ENCODE peak calls at places on chromosomes 12 and 14, in eight cellular contexts. One of them, this sample, is unnamed.

GRCh38 chr12:75578546-75578945 is 67.1 kb upstream of the KRR1 start:
- DNase-seq in hepatocyte: no peak
- DNase-seq in upper lobe of left lung: no peak
- DNase-seq in dorsolateral prefrontal cortex: no peak
- DNase-seq in fibroblast of lung: no peak
- DNase-seq in A549: no peak
- DNase-seq in mesenchymal stem cell: no peak
- DNase-seq in uterus: no peak
- DNase-seq in this sample: no peak

GRCh38 chr14:21267431-21267845 is 1.8 kb downstream of the HNRNPC start:
- DNase-seq in hepatocyte: no peak
- DNase-seq in upper lobe of left lung: no peak
- DNase-seq in dorsolateral prefrontal cortex: no peak
- DNase-seq in fibroblast of lung: no peak
- DNase-seq in A549: no peak
- DNase-seq in mesenchymal stem cell: peak
- DNase-seq in uterus: no peak
- DNase-seq in this sample: no peak

GRCh38 chr14:78310263-78310662 is 140.1 kb downstream of the NRXN3 start:
- DNase-seq in hepatocyte: no peak
- DNase-seq in upper lobe of left lung: no peak
- DNase-seq in dorsolateral prefrontal cortex: no peak
- DNase-seq in fibroblast of lung: no peak
- DNase-seq in A549: no peak
- DNase-seq in mesenchymal stem cell: no peak
- DNase-seq in uterus: no peak
- DNase-seq in this sample: no peak

GRCh38 chr12:93790472-93791152 is 113.4 kb downstream of the CRADD start:
- DNase-seq in hepatocyte: no peak
- DNase-seq in upper lobe of left lung: no peak
- DNase-seq in dorsolateral prefrontal cortex: no peak
- DNase-seq in fibroblast of lung: peak
- DNase-seq in A549: peak
- DNase-seq in mesenchymal stem cell: peak
- DNase-seq in uterus: no peak
- DNase-seq in this sample: no peak

GRCh38 chr14:91113829-91114078 is at the start of gene DGLUCY:
- DNase-seq in hepatocyte: peak
- DNase-seq in upper lobe of left lung: peak
- DNase-seq in dorsolateral prefrontal cortex: no peak
- DNase-seq in fibroblast of lung: peak
- DNase-seq in A549: peak
- DNase-seq in mesenchymal stem cell: peak
- DNase-seq in uterus: peak
- DNase-seq in this sample: no peak

GRCh38 chr14:89855961-89856360 is 98.6 kb downstream of the EFCAB11 start:
- DNase-seq in hepatocyte: no peak
- DNase-seq in upper lobe of left lung: no peak
- DNase-seq in dorsolateral prefrontal cortex: no peak
- DNase-seq in fibroblast of lung: peak
- DNase-seq in A549: no peak
- DNase-seq in mesenchymal stem cell: peak
- DNase-seq in uterus: no peak
- DNase-seq in this sample: no peak

GRCh38 chr14:105939810-105940508 is 413.6 kb downstream of the TMEM121 start:
- DNase-seq in hepatocyte: no peak
- DNase-seq in upper lobe of left lung: no peak
- DNase-seq in dorsolateral prefrontal cortex: no peak
- DNase-seq in fibroblast of lung: no peak
- DNase-seq in A549: no peak
- DNase-seq in mesenchymal stem cell: no peak
- DNase-seq in uterus: no peak
- DNase-seq in this sample: no peak

GRCh38 chr12:53500119-53500775 is 836 bp upstream of the TARBP2 start:
- DNase-seq in hepatocyte: peak
- DNase-seq in upper lobe of left lung: peak
- DNase-seq in dorsolateral prefrontal cortex: no peak
- DNase-seq in fibroblast of lung: peak
- DNase-seq in A549: peak
- DNase-seq in mesenchymal stem cell: peak
- DNase-seq in uterus: peak
- DNase-seq in this sample: no peak

GRCh38 chr12:10829994-10830393 is 3.8 kb upstream of the TAS2R10 start:
- DNase-seq in hepatocyte: no peak
- DNase-seq in upper lobe of left lung: no peak
- DNase-seq in dorsolateral prefrontal cortex: no peak
- DNase-seq in fibroblast of lung: no peak
- DNase-seq in A549: no peak
- DNase-seq in mesenchymal stem cell: no peak
- DNase-seq in uterus: no peak
- DNase-seq in this sample: no peak

GRCh38 chr14:92408186-92408585 is 85.2 kb downstream of the SLC24A4 start:
- DNase-seq in hepatocyte: peak
- DNase-seq in upper lobe of left lung: no peak
- DNase-seq in dorsolateral prefrontal cortex: no peak
- DNase-seq in fibroblast of lung: peak
- DNase-seq in A549: no peak
- DNase-seq in mesenchymal stem cell: peak
- DNase-seq in uterus: no peak
- DNase-seq in this sample: no peak

GRCh38 chr14:54659365-54659764 is 92.4 kb downstream of the SAMD4A start:
- DNase-seq in hepatocyte: no peak
- DNase-seq in upper lobe of left lung: no peak
- DNase-seq in dorsolateral prefrontal cortex: no peak
- DNase-seq in fibroblast of lung: no peak
- DNase-seq in A549: no peak
- DNase-seq in mesenchymal stem cell: no peak
- DNase-seq in uterus: no peak
- DNase-seq in this sample: no peak

GRCh38 chr12:46546634-46547273 is 174.2 kb upstream of the SLC38A2 start:
- DNase-seq in hepatocyte: no peak
- DNase-seq in upper lobe of left lung: no peak
- DNase-seq in dorsolateral prefrontal cortex: no peak
- DNase-seq in fibroblast of lung: peak
- DNase-seq in A549: no peak
- DNase-seq in mesenchymal stem cell: peak
- DNase-seq in uterus: no peak
- DNase-seq in this sample: no peak

GRCh38 chr14:75689012-75689411 is 28.0 kb downstream of the TTLL5 start:
- DNase-seq in hepatocyte: no peak
- DNase-seq in upper lobe of left lung: no peak
- DNase-seq in dorsolateral prefrontal cortex: no peak
- DNase-seq in fibroblast of lung: peak
- DNase-seq in A549: no peak
- DNase-seq in mesenchymal stem cell: peak
- DNase-seq in uterus: no peak
- DNase-seq in this sample: no peak

GRCh38 chr14:96385385-96385784 is 6.5 kb upstream of the AK7 start:
- DNase-seq in hepatocyte: no peak
- DNase-seq in upper lobe of left lung: no peak
- DNase-seq in dorsolateral prefrontal cortex: no peak
- DNase-seq in fibroblast of lung: no peak
- DNase-seq in A549: no peak
- DNase-seq in mesenchymal stem cell: no peak
- DNase-seq in uterus: no peak
- DNase-seq in this sample: no peak

GRCh38 chr14:70956511-70956910 is 49.3 kb downstream of the PCNX1 start:
- DNase-seq in hepatocyte: no peak
- DNase-seq in upper lobe of left lung: no peak
- DNase-seq in dorsolateral prefrontal cortex: no peak
- DNase-seq in fibroblast of lung: no peak
- DNase-seq in A549: no peak
- DNase-seq in mesenchymal stem cell: no peak
- DNase-seq in uterus: no peak
- DNase-seq in this sample: no peak

GRCh38 chr12:111687255-111687654 is 1.4 kb downstream of the ACAD10 start:
- DNase-seq in hepatocyte: peak
- DNase-seq in upper lobe of left lung: no peak
- DNase-seq in dorsolateral prefrontal cortex: no peak
- DNase-seq in fibroblast of lung: no peak
- DNase-seq in A549: peak
- DNase-seq in mesenchymal stem cell: no peak
- DNase-seq in uterus: no peak
- DNase-seq in this sample: no peak
- H3K27ac ChIP-seq in hepatocyte: peak
- H3K27ac ChIP-seq in upper lobe of left lung: no peak
- H3K27ac ChIP-seq in dorsolateral prefrontal cortex: no peak
- H3K27ac ChIP-seq in fibroblast of lung: no peak
- H3K27ac ChIP-seq in A549: no peak
- H3K27ac ChIP-seq in mesenchymal stem cell: no peak
- H3K27ac ChIP-seq in uterus: no peak
- H3K27ac ChIP-seq in this sample: no peak

GRCh38 chr12:7042847-7043246 is 17.7 kb upstream of the C1S start:
- DNase-seq in hepatocyte: peak
- DNase-seq in upper lobe of left lung: no peak
- DNase-seq in dorsolateral prefrontal cortex: no peak
- DNase-seq in fibroblast of lung: peak
- DNase-seq in A549: peak
- DNase-seq in mesenchymal stem cell: peak
- DNase-seq in uterus: no peak
- DNase-seq in this sample: no peak

GRCh38 chr12:7046383-7047143 is 14.0 kb upstream of the C1S start:
- DNase-seq in hepatocyte: no peak
- DNase-seq in upper lobe of left lung: no peak
- DNase-seq in dorsolateral prefrontal cortex: no peak
- DNase-seq in fibroblast of lung: no peak
- DNase-seq in A549: no peak
- DNase-seq in mesenchymal stem cell: no peak
- DNase-seq in uterus: no peak
- DNase-seq in this sample: no peak

GRCh38 chr12:7047318-7047717 is 13.2 kb upstream of the C1S start:
- DNase-seq in hepatocyte: no peak
- DNase-seq in upper lobe of left lung: no peak
- DNase-seq in dorsolateral prefrontal cortex: no peak
- DNase-seq in fibroblast of lung: no peak
- DNase-seq in A549: no peak
- DNase-seq in mesenchymal stem cell: no peak
- DNase-seq in uterus: no peak
- DNase-seq in this sample: no peak

DNA sequence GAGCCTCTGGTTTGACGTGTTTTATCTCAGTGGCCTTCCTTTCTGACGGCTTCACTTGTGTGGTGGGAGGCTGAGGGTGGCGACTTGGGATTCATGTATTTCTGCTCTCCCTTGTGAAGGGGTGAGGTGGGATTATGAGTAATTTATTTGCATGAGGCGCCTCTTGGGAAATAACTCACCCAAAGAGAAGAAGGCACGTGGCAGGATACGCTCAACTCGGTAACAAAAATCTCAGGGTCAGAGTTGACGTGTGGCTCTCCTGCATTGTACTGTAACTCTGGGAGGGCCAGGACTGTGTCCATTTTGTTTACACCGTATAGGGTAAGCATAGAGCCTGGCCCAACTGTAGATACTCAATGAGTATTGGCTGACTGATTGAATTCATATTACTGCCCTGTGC is 14.6 kb upstream of the C1S start:
- DNase-seq in hepatocyte: no peak
- DNase-seq in upper lobe of left lung: no peak
- DNase-seq in dorsolateral prefrontal cortex: no peak
- DNase-seq in fibroblast of lung: no peak
- DNase-seq in A549: no peak
- DNase-seq in mesenchymal stem cell: no peak
- DNase-seq in uterus: no peak
- DNase-seq in this sample: no peak
- H3K27ac ChIP-seq in hepatocyte: no peak
- H3K27ac ChIP-seq in upper lobe of left lung: no peak
- H3K27ac ChIP-seq in dorsolateral prefrontal cortex: no peak
- H3K27ac ChIP-seq in fibroblast of lung: no peak
- H3K27ac ChIP-seq in A549: no peak
- H3K27ac ChIP-seq in mesenchymal stem cell: no peak
- H3K27ac ChIP-seq in uterus: no peak
- H3K27ac ChIP-seq in this sample: no peak

GRCh38 chr12:28869197-28869596 is 279.9 kb upstream of the FAR2 start:
- DNase-seq in hepatocyte: peak
- DNase-seq in upper lobe of left lung: no peak
- DNase-seq in dorsolateral prefrontal cortex: no peak
- DNase-seq in fibroblast of lung: peak
- DNase-seq in A549: peak
- DNase-seq in mesenchymal stem cell: peak
- DNase-seq in uterus: no peak
- DNase-seq in this sample: no peak
- H3K27ac ChIP-seq in hepatocyte: peak
- H3K27ac ChIP-seq in upper lobe of left lung: no peak
- H3K27ac ChIP-seq in dorsolateral prefrontal cortex: no peak
- H3K27ac ChIP-seq in fibroblast of lung: no peak
- H3K27ac ChIP-seq in A549: no peak
- H3K27ac ChIP-seq in mesenchymal stem cell: no peak
- H3K27ac ChIP-seq in uterus: no peak
- H3K27ac ChIP-seq in this sample: no peak

GRCh38 chr12:124784871-124785572 is 78.6 kb downstream of the SCARB1 start:
- DNase-seq in hepatocyte: no peak
- DNase-seq in upper lobe of left lung: no peak
- DNase-seq in dorsolateral prefrontal cortex: no peak
- DNase-seq in fibroblast of lung: no peak
- DNase-seq in A549: no peak
- DNase-seq in mesenchymal stem cell: no peak
- DNase-seq in uterus: no peak
- DNase-seq in this sample: no peak
- H3K27ac ChIP-seq in hepatocyte: no peak
- H3K27ac ChIP-seq in upper lobe of left lung: no peak
- H3K27ac ChIP-seq in dorsolateral prefrontal cortex: no peak
- H3K27ac ChIP-seq in fibroblast of lung: no peak
- H3K27ac ChIP-seq in A549: no peak
- H3K27ac ChIP-seq in mesenchymal stem cell: no peak
- H3K27ac ChIP-seq in uterus: no peak
- H3K27ac ChIP-seq in this sample: no peak

DNA sequence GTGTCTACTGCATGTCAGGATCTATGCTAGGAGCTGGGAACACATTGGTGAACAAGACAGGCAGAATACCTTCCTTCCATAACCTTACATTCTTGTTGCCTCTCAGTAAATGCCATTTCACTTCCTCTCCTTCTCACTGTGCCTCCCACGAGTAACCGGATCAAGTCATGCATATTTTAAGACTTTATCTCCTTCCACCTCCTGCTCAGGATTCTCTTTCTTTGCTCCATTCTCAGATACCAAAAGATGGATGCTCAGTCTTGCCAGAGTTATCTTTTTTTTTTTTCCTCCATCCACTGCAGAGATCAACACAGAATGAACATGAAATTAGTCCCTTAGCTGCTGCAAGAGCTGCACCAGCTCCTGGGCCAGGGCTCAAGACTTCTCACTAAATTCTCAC is 20.0 kb upstream of the APPL2 start:
- DNase-seq in hepatocyte: no peak
- DNase-seq in upper lobe of left lung: no peak
- DNase-seq in dorsolateral prefrontal cortex: no peak
- DNase-seq in fibroblast of lung: no peak
- DNase-seq in A549: no peak
- DNase-seq in mesenchymal stem cell: no peak
- DNase-seq in uterus: no peak
- DNase-seq in this sample: no peak
- H3K27ac ChIP-seq in hepatocyte: no peak
- H3K27ac ChIP-seq in upper lobe of left lung: no peak
- H3K27ac ChIP-seq in dorsolateral prefrontal cortex: no peak
- H3K27ac ChIP-seq in fibroblast of lung: peak
- H3K27ac ChIP-seq in A549: peak
- H3K27ac ChIP-seq in mesenchymal stem cell: no peak
- H3K27ac ChIP-seq in uterus: peak
- H3K27ac ChIP-seq in this sample: no peak